ENCODE peak calls at places on chromosomes 7 and 10, in four cellular contexts. W is A673, S is PC-3, H is HepG2. Y is an unnamed sample. For H3K27me3, the result is how much of the 10 kb centered on the place peaks cover.

GRCh38 chr7:117995850-117996650 is 122.8 kb upstream of the CTTNBP2 start:
- DNase-seq in W (no peak), S (peak), H (no peak), Y (peak)

GRCh38 chr7:12785473-12785872 is 98.0 kb downstream of the ARL4A start:
- DNase-seq in W (no peak), S (peak), H (no peak), Y (no peak)

GRCh38 chr10:70512149-70512611 is 33.6 kb downstream of the PALD1 start:
- DNase-seq in W (no peak), S (no peak), H (no peak), Y (no peak)

GRCh38 chr10:2949948-2950354 is 117.4 kb upstream of the PFKP start:
- DNase-seq in W (peak), S (peak), H (no peak), Y (peak)

GRCh38 chr10:90775351-90776028 is 82.3 kb downstream of the HTR7 start:
- DNase-seq in W (no peak), S (no peak), H (no peak), Y (peak)

GRCh38 chr10:110989016-110989415 is 69.6 kb downstream of the SHOC2 start:
- DNase-seq in W (no peak), S (peak), H (no peak), Y (peak)

GRCh38 chr10:16611037-16611436 is 89.4 kb upstream of the C1QL3 start:
- DNase-seq in W (no peak), S (no peak), H (no peak), Y (no peak)

GRCh38 chr7:81457858-81458522 is 311.9 kb downstream of the HGF start:
- DNase-seq in W (peak), S (peak), H (no peak), Y (no peak)

GRCh38 chr7:44149571-44150465 is 8.7 kb upstream of the MYL7 start:
- DNase-seq in W (no peak), S (no peak), H (no peak), Y (no peak)

GRCh38 chr7:11127112-11127785 is 153.6 kb downstream of the PHF14 start:
- DNase-seq in W (peak), S (no peak), H (no peak), Y (no peak)

GRCh38 chr7:50197547-50197946 is 104.5 kb upstream of the ZPBP start:
- DNase-seq in W (no peak), S (peak), H (peak), Y (no peak)

GRCh38 chr10:92800122-92800521 is 48.2 kb upstream of the EXOC6 start:
- DNase-seq in W (no peak), S (no peak), H (no peak), Y (no peak)

GRCh38 chr10:86536294-86536861 is 14.8 kb upstream of the WAPL start:
- DNase-seq in W (no peak), S (no peak), H (no peak), Y (no peak)

GRCh38 chr7:28351450-28351849 is 60.9 kb upstream of the CREB5 start:
- DNase-seq in W (no peak), S (no peak), H (no peak), Y (no peak)

GRCh38 chr7:3065724-3066143 is 22.1 kb upstream of the CARD11 start:
- DNase-seq in W (peak), S (peak), H (peak), Y (no peak)

GRCh38 chr10:92756233-92757065 is 66.7 kb downstream of the HHEX start:
- DNase-seq in W (peak), S (no peak), H (peak), Y (no peak)

GRCh38 chr7:128167791-128168666 is 73.0 kb upstream of the LEP start:
- DNase-seq in W (no peak), S (no peak), H (no peak), Y (no peak)
- TF ChIP-seq EZH2 in W (peak), S (no peak), H (no peak), Y (peak)

GRCh38 chr7:127667017-127667670 is 15.2 kb downstream of the SND1 start:
- DNase-seq in W (peak), S (peak), H (no peak), Y (peak)

GRCh38 chr7:127673902-127674301 is 21.9 kb downstream of the SND1 start:
- DNase-seq in W (no peak), S (peak), H (no peak), Y (peak)

GRCh38 chr7:127674361-127674760 is 22.4 kb downstream of the SND1 start:
- DNase-seq in W (no peak), S (no peak), H (no peak), Y (no peak)

GRCh38 chr7:127667751-127668530 is 15.9 kb downstream of the SND1 start:
- DNase-seq in W (peak), S (no peak), H (no peak), Y (peak)

GRCh38 chr7:127671341-127671740 is 19.3 kb downstream of the SND1 start:
- DNase-seq in W (no peak), S (no peak), H (no peak), Y (no peak)
- H3K27ac ChIP-seq in W (no peak), S (no peak), H (no peak), Y (no peak)

GRCh38 chr10:72140850-72141249 is 52.5 kb upstream of the SPOCK2 start:
- DNase-seq in W (no peak), S (no peak), H (no peak), Y (no peak)

GRCh38 chr10:72140174-72140573 is 51.8 kb upstream of the SPOCK2 start:
- DNase-seq in W (no peak), S (no peak), H (no peak), Y (no peak)

GRCh38 chr10:72146559-72147323 is 58.4 kb upstream of the SPOCK2 start:
- DNase-seq in W (no peak), S (no peak), H (no peak), Y (no peak)

GRCh38 chr10:72145657-72146450 is 57.5 kb upstream of the SPOCK2 start:
- DNase-seq in W (no peak), S (no peak), H (no peak), Y (no peak)
- H3K27me3 ChIP-seq in W (under half), S (under half), H (under half), Y (under half)

GRCh38 chr10:74439213-74439612 is 288.2 kb downstream of the ADK start:
- DNase-seq in W (peak), S (no peak), H (no peak), Y (no peak)
- TF ChIP-seq EZH2 in W (no peak), S (no peak), H (no peak), Y (no peak)

GRCh38 chr7:157553256-157553655 is 216.5 kb downstream of the DNAJB6 start:
- DNase-seq in W (no peak), S (no peak), H (no peak), Y (no peak)
- H3K27ac ChIP-seq in W (no peak), S (no peak), H (no peak), Y (no peak)

Y was measured in mammary epithelial cell.